ENCODE peak calls at places on chromosomes 4 and X, in seven cellular contexts. T, P, L, E, N, C and M are unnamed samples.
A peak's percentile ranks its signal among the peaks of the same experiment; 100 is the strongest.

GRCh38 chr4:54109226-54110018 is 9.5 kb downstream of the GSX2 start:
- DNase-seq in E (no peak), N (no peak), T (no peak), L (no peak), P (no peak), C (no peak), M (no peak)

GRCh38 chrX:9670136-9670905 is 95.3 kb downstream of the GPR143 start:
- DNase-seq in T (no peak), C (peak; percentile 60), P (no peak), N (no peak), E (no peak), L (no peak), M (no peak)

GRCh38 chrX:68697465-68698125 is 50.1 kb downstream of the STARD8 start:
- DNase-seq in T (no peak), L (no peak), N (no peak), C (peak; percentile 53), E (no peak), P (no peak), M (no peak)

GRCh38 chr4:87188063-87188462 is 32.4 kb downstream of the KLHL8 start:
- DNase-seq in C (no peak), L (no peak), E (no peak), N (no peak), P (peak; percentile 28), T (peak; percentile 19), M (no peak)

GRCh38 chrX:99750721-99751120 is 659.4 kb downstream of the PCDH19 start:
- DNase-seq in C (no peak), P (no peak), T (no peak), N (no peak), E (no peak), L (no peak), M (no peak)

GRCh38 chr4:183905593-183906485 is 732 bp downstream of the STOX2 start:
- DNase-seq in N (peak; percentile 79), C (peak; percentile 33), T (peak; percentile 46), L (peak; percentile 11), E (peak; percentile 76), P (peak; percentile 23), M (peak; percentile 78)

GRCh38 chr4:37815591-37815990 is 10.9 kb upstream of the PGM2 start:
- DNase-seq in T (no peak), E (no peak), P (no peak), L (no peak), C (no peak), N (no peak), M (no peak)

GRCh38 chr4:37762294-37763163 is 64.0 kb upstream of the PGM2 start:
- DNase-seq in C (peak; percentile 35), L (no peak), P (no peak), T (no peak), E (no peak), N (no peak), M (no peak)

GRCh38 chr4:52199574-52200338 is 148.7 kb downstream of the SPATA18 start:
- DNase-seq in P (no peak), T (no peak), E (no peak), C (no peak), L (no peak), N (no peak), M (no peak)

GRCh38 chr4:41102360-41103092 is 111.8 kb downstream of the APBB2 start:
- DNase-seq in L (no peak), E (no peak), C (no peak), T (peak; percentile 22), N (no peak), P (peak; percentile 16), M (no peak)

GRCh38 chrX:20514358-20514757 is 247.6 kb upstream of the RPS6KA3 start:
- DNase-seq in E (no peak), T (no peak), N (no peak), C (peak; percentile 65), L (no peak), P (no peak), M (no peak)

GRCh38 chr4:33882246-33882990 is 2361.9 kb downstream of the ARAP2 start:
- DNase-seq in N (no peak), P (no peak), C (no peak), E (no peak), L (no peak), T (no peak), M (no peak)

GRCh38 chr4:150578745-150579470 is 3.0 kb upstream of the MAB21L2 start:
- DNase-seq in P (peak; percentile 36), L (no peak), T (no peak), N (no peak), C (no peak), E (no peak), M (no peak)

GRCh38 chr4:6076391-6076790 is 58.2 kb upstream of the C4orf50 start:
- DNase-seq in C (no peak), P (no peak), E (no peak), L (no peak), N (no peak), T (peak; percentile 8), M (no peak)

GRCh38 chr4:88728146-88728545 is 30.5 kb upstream of the NAP1L5 start:
- DNase-seq in E (no peak), T (no peak), N (no peak), P (no peak), C (no peak), L (no peak), M (no peak)

GRCh38 chr4:174604198-174604597 is 81.9 kb upstream of the HPGD start:
- DNase-seq in N (no peak), P (peak; percentile 83), L (no peak), C (no peak), T (peak; percentile 7), E (no peak), M (no peak)

GRCh38 chr4:189804884-189805283 is 135.8 kb upstream of the FRG1 start:
- DNase-seq in T (no peak), E (no peak), L (no peak), N (no peak), C (no peak), P (no peak), M (no peak)

GRCh38 chr4:2694691-2695090 is 61.4 kb downstream of the TNIP2 start:
- DNase-seq in E (no peak), C (no peak), T (no peak), L (no peak), N (no peak), P (no peak), M (no peak)

GRCh38 chr4:165138843-165139242 is 26.2 kb upstream of the TMEM192 start:
- DNase-seq in L (no peak), P (no peak), T (no peak), N (no peak), E (no peak), C (no peak), M (no peak)

GRCh38 chrX:82748901-82749505 is 759.1 kb upstream of the POU3F4 start:
- DNase-seq in E (no peak), T (no peak), P (no peak), N (no peak), C (no peak), L (no peak), M (no peak)

GRCh38 chr4:110084154-110084553 is 114.3 kb downstream of the ELOVL6 start:
- DNase-seq in E (no peak), T (no peak), N (no peak), L (no peak), P (no peak), C (no peak), M (no peak)

GRCh38 chr4:83010522-83011318 is at the start of gene LIN54:
- DNase-seq in N (peak; percentile 67), T (peak; percentile 49), C (peak; percentile 75), L (peak; percentile 19), E (peak; percentile 68), P (peak; percentile 57), M (peak; percentile 62)

GRCh38 chr4:156677136-156677535 is 294.5 kb downstream of the PDGFC start:
- DNase-seq in C (peak; percentile 19), T (peak; percentile 5), E (no peak), P (no peak), L (no peak), N (no peak), M (no peak)

GRCh38 chr4:22389240-22389871 is 126.5 kb downstream of the ADGRA3 start:
- DNase-seq in C (peak; percentile 78), E (peak; percentile 38), N (peak; percentile 52), T (peak; percentile 66), P (peak; percentile 35), L (peak; percentile 19), M (no peak)

GRCh38 chr4:73831569-73831968 is 4.9 kb upstream of the CXCL6 start:
- DNase-seq in C (no peak), T (no peak), E (no peak), P (no peak), N (no peak), L (no peak), M (no peak)

GRCh38 chrX:40012800-40013682 is 84.7 kb downstream of the BCOR start:
- DNase-seq in E (no peak), C (peak; percentile 68), L (peak; percentile 69), T (peak; percentile 86), P (peak; percentile 81), N (no peak), M (no peak)

GRCh38 chr4:76588268-76588667 is 153.2 kb downstream of the SHROOM3 start:
- DNase-seq in C (no peak), N (no peak), T (no peak), L (no peak), P (no peak), E (no peak), M (no peak)

GRCh38 chr4:10958226-10958856 is 273.8 kb upstream of the CLNK start:
- DNase-seq in T (no peak), N (no peak), E (no peak), C (no peak), P (no peak), L (no peak), M (no peak)

GRCh38 chr4:98653890-98654867 is 4.2 kb downstream of the TSPAN5 start:
- DNase-seq in P (no peak), N (no peak), T (no peak), C (peak; percentile 83), L (no peak), E (no peak), M (no peak)